ENCODE peak calls at places on chromosome 22, in eight cellular contexts. One of them, this sample, is unnamed.

GRCh38 chr22:24822471-24822870 is 16.5 kb downstream of the SGSM1 start:
- DNase-seq in colonic mucosa: no peak
- DNase-seq in RWPE2: no peak
- DNase-seq in sigmoid colon: no peak
- DNase-seq in dorsolateral prefrontal cortex: no peak
- DNase-seq in Panc1: no peak
- DNase-seq in type B pancreatic cell: no peak
- DNase-seq in AG10803: no peak
- DNase-seq in this sample: no peak

GRCh38 chr22:29626497-29627195 is 23.2 kb downstream of the NF2 start:
- DNase-seq in colonic mucosa: no peak
- DNase-seq in RWPE2: no peak
- DNase-seq in sigmoid colon: no peak
- DNase-seq in dorsolateral prefrontal cortex: no peak
- DNase-seq in Panc1: no peak
- DNase-seq in type B pancreatic cell: no peak
- DNase-seq in AG10803: peak; percentile 96
- DNase-seq in this sample: peak; percentile 30

GRCh38 chr22:19965771-19966709 is 24.4 kb upstream of the TXNRD2 start:
- DNase-seq in colonic mucosa: no peak
- DNase-seq in RWPE2: no peak
- DNase-seq in sigmoid colon: no peak
- DNase-seq in dorsolateral prefrontal cortex: peak; percentile 64
- DNase-seq in Panc1: no peak
- DNase-seq in type B pancreatic cell: no peak
- DNase-seq in AG10803: no peak
- DNase-seq in this sample: no peak

GRCh38 chr22:47539374-47539773 is 776.9 kb downstream of the TBC1D22A start:
- DNase-seq in colonic mucosa: no peak
- DNase-seq in RWPE2: no peak
- DNase-seq in sigmoid colon: no peak
- DNase-seq in dorsolateral prefrontal cortex: no peak
- DNase-seq in Panc1: no peak
- DNase-seq in type B pancreatic cell: no peak
- DNase-seq in AG10803: no peak
- DNase-seq in this sample: no peak

GRCh38 chr22:39955675-39956074 is 4.5 kb upstream of the TMA7B start:
- DNase-seq in colonic mucosa: no peak
- DNase-seq in RWPE2: no peak
- DNase-seq in sigmoid colon: no peak
- DNase-seq in dorsolateral prefrontal cortex: no peak
- DNase-seq in Panc1: no peak
- DNase-seq in type B pancreatic cell: no peak
- DNase-seq in AG10803: peak; percentile 6
- DNase-seq in this sample: no peak

GRCh38 chr22:40817737-40818136 is 1.4 kb downstream of the SLC25A17 start:
- DNase-seq in colonic mucosa: no peak
- DNase-seq in RWPE2: no peak
- DNase-seq in sigmoid colon: no peak
- DNase-seq in dorsolateral prefrontal cortex: no peak
- DNase-seq in Panc1: no peak
- DNase-seq in type B pancreatic cell: no peak
- DNase-seq in AG10803: no peak
- DNase-seq in this sample: no peak

GRCh38 chr22:47297261-47298016 is 535.0 kb downstream of the TBC1D22A start:
- DNase-seq in colonic mucosa: no peak
- DNase-seq in RWPE2: no peak
- DNase-seq in sigmoid colon: peak; percentile 37
- DNase-seq in dorsolateral prefrontal cortex: no peak
- DNase-seq in Panc1: no peak
- DNase-seq in type B pancreatic cell: peak; percentile 11
- DNase-seq in AG10803: no peak
- DNase-seq in this sample: no peak

GRCh38 chr22:22110548-22111266 is 128.1 kb upstream of the TOP3B start:
- DNase-seq in colonic mucosa: no peak
- DNase-seq in RWPE2: peak; percentile 91
- DNase-seq in sigmoid colon: no peak
- DNase-seq in dorsolateral prefrontal cortex: peak; percentile 68
- DNase-seq in Panc1: peak; percentile 73
- DNase-seq in type B pancreatic cell: no peak
- DNase-seq in AG10803: peak; percentile 68
- DNase-seq in this sample: peak; percentile 65

GRCh38 chr22:46078241-46079092 is 71.9 kb upstream of the PPARA start:
- DNase-seq in colonic mucosa: no peak
- DNase-seq in RWPE2: peak; percentile 93
- DNase-seq in sigmoid colon: peak; percentile 91
- DNase-seq in dorsolateral prefrontal cortex: peak; percentile 85
- DNase-seq in Panc1: no peak
- DNase-seq in type B pancreatic cell: no peak
- DNase-seq in AG10803: peak; percentile 89
- DNase-seq in this sample: peak; percentile 84

GRCh38 chr22:17241571-17242310 is 22.5 kb upstream of the ADA2 start:
- DNase-seq in colonic mucosa: no peak
- DNase-seq in RWPE2: no peak
- DNase-seq in sigmoid colon: no peak
- DNase-seq in dorsolateral prefrontal cortex: no peak
- DNase-seq in Panc1: no peak
- DNase-seq in type B pancreatic cell: no peak
- DNase-seq in AG10803: no peak
- DNase-seq in this sample: no peak

GRCh38 chr22:30416403-30416802 is 9.2 kb upstream of the MTFP1 start:
- DNase-seq in colonic mucosa: peak; percentile 48
- DNase-seq in RWPE2: no peak
- DNase-seq in sigmoid colon: no peak
- DNase-seq in dorsolateral prefrontal cortex: no peak
- DNase-seq in Panc1: no peak
- DNase-seq in type B pancreatic cell: no peak
- DNase-seq in AG10803: no peak
- DNase-seq in this sample: peak; percentile 22

GRCh38 chr22:19886605-19887250 is 32.1 kb upstream of the GNB1L start:
- DNase-seq in colonic mucosa: no peak
- DNase-seq in RWPE2: peak; percentile 46
- DNase-seq in sigmoid colon: no peak
- DNase-seq in dorsolateral prefrontal cortex: no peak
- DNase-seq in Panc1: no peak
- DNase-seq in type B pancreatic cell: no peak
- DNase-seq in AG10803: peak; percentile 92
- DNase-seq in this sample: no peak

GRCh38 chr22:19805821-19806212 is 45.2 kb downstream of the TBX1 start:
- DNase-seq in colonic mucosa: no peak
- DNase-seq in RWPE2: no peak
- DNase-seq in sigmoid colon: no peak
- DNase-seq in dorsolateral prefrontal cortex: no peak
- DNase-seq in Panc1: no peak
- DNase-seq in type B pancreatic cell: no peak
- DNase-seq in AG10803: no peak
- DNase-seq in this sample: peak; percentile 9

GRCh38 chr22:38824587-38824986 is 19.2 kb downstream of the NPTXR start:
- DNase-seq in colonic mucosa: peak; percentile 41
- DNase-seq in RWPE2: no peak
- DNase-seq in sigmoid colon: peak; percentile 50
- DNase-seq in dorsolateral prefrontal cortex: peak; percentile 63
- DNase-seq in Panc1: no peak
- DNase-seq in type B pancreatic cell: no peak
- DNase-seq in AG10803: peak; percentile 62
- DNase-seq in this sample: peak; percentile 76

GRCh38 chr22:26740253-26740652 is 82.9 kb downstream of the MIAT start:
- DNase-seq in colonic mucosa: no peak
- DNase-seq in RWPE2: no peak
- DNase-seq in sigmoid colon: no peak
- DNase-seq in dorsolateral prefrontal cortex: no peak
- DNase-seq in Panc1: no peak
- DNase-seq in type B pancreatic cell: no peak
- DNase-seq in AG10803: no peak
- DNase-seq in this sample: no peak

GRCh38 chr22:19097518-19097917 is 24.7 kb downstream of the DGCR2 start:
- DNase-seq in colonic mucosa: no peak
- DNase-seq in RWPE2: no peak
- DNase-seq in sigmoid colon: peak; percentile 26
- DNase-seq in dorsolateral prefrontal cortex: no peak
- DNase-seq in Panc1: no peak
- DNase-seq in type B pancreatic cell: no peak
- DNase-seq in AG10803: no peak
- DNase-seq in this sample: no peak

GRCh38 chr22:46233231-46233630 is 16.9 kb downstream of the CDPF1 start:
- DNase-seq in colonic mucosa: no peak
- DNase-seq in RWPE2: no peak
- DNase-seq in sigmoid colon: peak; percentile 76
- DNase-seq in dorsolateral prefrontal cortex: peak; percentile 60
- DNase-seq in Panc1: peak; percentile 18
- DNase-seq in type B pancreatic cell: no peak
- DNase-seq in AG10803: peak; percentile 41
- DNase-seq in this sample: no peak

GRCh38 chr22:30279389-30279788 is 9.9 kb downstream of the CASTOR1 start:
- DNase-seq in colonic mucosa: no peak
- DNase-seq in RWPE2: peak; percentile 51
- DNase-seq in sigmoid colon: no peak
- DNase-seq in dorsolateral prefrontal cortex: no peak
- DNase-seq in Panc1: no peak
- DNase-seq in type B pancreatic cell: no peak
- DNase-seq in AG10803: peak; percentile 64
- DNase-seq in this sample: no peak

GRCh38 chr22:25774575-25775026 is 32.6 kb downstream of the MYO18B start:
- DNase-seq in colonic mucosa: no peak
- DNase-seq in RWPE2: no peak
- DNase-seq in sigmoid colon: no peak
- DNase-seq in dorsolateral prefrontal cortex: peak; percentile 46
- DNase-seq in Panc1: no peak
- DNase-seq in type B pancreatic cell: no peak
- DNase-seq in AG10803: no peak
- DNase-seq in this sample: peak; percentile 22

GRCh38 chr22:45516923-45517675 is 14.4 kb downstream of the FBLN1 start:
- DNase-seq in colonic mucosa: no peak
- DNase-seq in RWPE2: no peak
- DNase-seq in sigmoid colon: no peak
- DNase-seq in dorsolateral prefrontal cortex: no peak
- DNase-seq in Panc1: no peak
- DNase-seq in type B pancreatic cell: no peak
- DNase-seq in AG10803: peak; percentile 82
- DNase-seq in this sample: no peak

GRCh38 chr22:18024276-18024939 is at the start of gene MICAL3:
- DNase-seq in colonic mucosa: peak; percentile 68
- DNase-seq in RWPE2: no peak
- DNase-seq in sigmoid colon: peak; percentile 77
- DNase-seq in dorsolateral prefrontal cortex: peak; percentile 67
- DNase-seq in Panc1: no peak
- DNase-seq in type B pancreatic cell: peak; percentile 75
- DNase-seq in AG10803: peak; percentile 68
- DNase-seq in this sample: peak; percentile 83

DNA sequence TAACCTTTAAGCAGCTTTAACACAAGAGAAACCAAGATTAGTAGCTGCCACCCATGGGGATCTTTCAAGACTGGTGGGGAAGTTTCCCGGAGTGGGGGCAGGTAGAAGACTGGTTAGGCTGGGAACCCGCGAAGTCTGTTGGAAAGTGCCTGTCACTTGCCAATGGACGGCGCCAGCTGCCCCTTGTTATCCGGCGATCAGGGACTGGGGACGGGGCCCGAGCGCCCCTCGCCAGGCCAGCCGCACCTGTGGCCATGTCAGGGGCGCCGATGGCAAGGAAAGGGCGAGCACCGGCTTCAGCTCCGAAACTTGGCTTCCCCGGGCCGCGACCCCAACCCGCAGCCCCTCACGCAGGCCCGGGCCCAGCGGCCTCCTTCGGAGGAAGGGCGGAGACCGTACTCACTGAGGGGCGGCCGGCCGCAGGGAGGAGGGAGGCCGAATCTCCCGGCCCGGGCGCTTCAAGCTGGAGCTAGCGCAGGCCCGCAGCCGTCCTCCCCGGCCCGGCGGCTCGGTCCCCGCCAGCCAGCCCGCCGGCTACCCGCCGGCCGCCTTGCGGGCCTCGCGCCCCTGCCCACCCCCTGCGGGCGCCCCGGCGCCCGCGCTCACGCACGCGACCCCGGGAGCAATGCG is 539 bp downstream of the EIF4ENIF1 start:
- DNase-seq in colonic mucosa: peak; percentile 45
- DNase-seq in RWPE2: no peak
- DNase-seq in sigmoid colon: no peak
- DNase-seq in dorsolateral prefrontal cortex: peak; percentile 35
- DNase-seq in Panc1: no peak
- DNase-seq in type B pancreatic cell: peak; percentile 77
- DNase-seq in AG10803: peak; percentile 26
- DNase-seq in this sample: peak; percentile 33
- TF ChIP-seq CTCF in colonic mucosa: no peak
- TF ChIP-seq CTCF in RWPE2: no peak
- TF ChIP-seq CTCF in sigmoid colon: no peak
- TF ChIP-seq CTCF in dorsolateral prefrontal cortex: no peak
- TF ChIP-seq CTCF in Panc1: no peak
- TF ChIP-seq CTCF in type B pancreatic cell: no peak
- TF ChIP-seq CTCF in AG10803: no peak
- TF ChIP-seq CTCF in this sample: no peak

GRCh38 chr22:44360686-44361381 is 48.1 kb upstream of the SHISAL1 start:
- DNase-seq in colonic mucosa: no peak
- DNase-seq in RWPE2: peak; percentile 94
- DNase-seq in sigmoid colon: peak; percentile 85
- DNase-seq in dorsolateral prefrontal cortex: no peak
- DNase-seq in Panc1: no peak
- DNase-seq in type B pancreatic cell: no peak
- DNase-seq in AG10803: peak; percentile 99
- DNase-seq in this sample: peak; percentile 72
- TF ChIP-seq CTCF in colonic mucosa: no peak
- TF ChIP-seq CTCF in RWPE2: no peak
- TF ChIP-seq CTCF in sigmoid colon: peak; percentile 62
- TF ChIP-seq CTCF in dorsolateral prefrontal cortex: no peak
- TF ChIP-seq CTCF in Panc1: no peak
- TF ChIP-seq CTCF in type B pancreatic cell: peak; percentile 45
- TF ChIP-seq CTCF in AG10803: peak; percentile 55
- TF ChIP-seq CTCF in this sample: no peak

GRCh38 chr22:49701380-49702067 is 126.1 kb downstream of the BRD1 start:
- DNase-seq in colonic mucosa: no peak
- DNase-seq in RWPE2: no peak
- DNase-seq in sigmoid colon: no peak
- DNase-seq in dorsolateral prefrontal cortex: no peak
- DNase-seq in Panc1: no peak
- DNase-seq in type B pancreatic cell: peak; percentile 25
- DNase-seq in AG10803: no peak
- DNase-seq in this sample: no peak
- TF ChIP-seq CTCF in colonic mucosa: peak; percentile 36
- TF ChIP-seq CTCF in RWPE2: peak; percentile 16
- TF ChIP-seq CTCF in sigmoid colon: no peak
- TF ChIP-seq CTCF in dorsolateral prefrontal cortex: no peak
- TF ChIP-seq CTCF in Panc1: peak; percentile 69
- TF ChIP-seq CTCF in type B pancreatic cell: peak; percentile 73
- TF ChIP-seq CTCF in AG10803: peak; percentile 32
- TF ChIP-seq CTCF in this sample: no peak

GRCh38 chr22:23376256-23376655 is 195.9 kb downstream of the BCR start:
- DNase-seq in colonic mucosa: peak; percentile 59
- DNase-seq in RWPE2: no peak
- DNase-seq in sigmoid colon: no peak
- DNase-seq in dorsolateral prefrontal cortex: no peak
- DNase-seq in Panc1: no peak
- DNase-seq in type B pancreatic cell: no peak
- DNase-seq in AG10803: no peak
- DNase-seq in this sample: no peak
- TF ChIP-seq CTCF in colonic mucosa: peak; percentile 41
- TF ChIP-seq CTCF in RWPE2: peak; percentile 36
- TF ChIP-seq CTCF in sigmoid colon: no peak
- TF ChIP-seq CTCF in dorsolateral prefrontal cortex: no peak
- TF ChIP-seq CTCF in Panc1: peak; percentile 43
- TF ChIP-seq CTCF in type B pancreatic cell: no peak
- TF ChIP-seq CTCF in AG10803: peak; percentile 25
- TF ChIP-seq CTCF in this sample: no peak

GRCh38 chr22:36899498-36899897 is 13.9 kb upstream of the CSF2RB start:
- DNase-seq in colonic mucosa: no peak
- DNase-seq in RWPE2: no peak
- DNase-seq in sigmoid colon: no peak
- DNase-seq in dorsolateral prefrontal cortex: no peak
- DNase-seq in Panc1: no peak
- DNase-seq in type B pancreatic cell: no peak
- DNase-seq in AG10803: no peak
- DNase-seq in this sample: no peak
- TF ChIP-seq CTCF in colonic mucosa: no peak
- TF ChIP-seq CTCF in RWPE2: no peak
- TF ChIP-seq CTCF in sigmoid colon: no peak
- TF ChIP-seq CTCF in dorsolateral prefrontal cortex: no peak
- TF ChIP-seq CTCF in Panc1: no peak
- TF ChIP-seq CTCF in type B pancreatic cell: no peak
- TF ChIP-seq CTCF in AG10803: no peak
- TF ChIP-seq CTCF in this sample: no peak

This sample was measured in Calu3.